ENCODE peak calls at places on chromosome X, in four cellular contexts. Y is stimulated activated CD4-positive, alpha-beta T cell treated with anti-CD3 and anti-CD28 coated beads, Interleukin-2, amount 100 ng/mL, for 4 hours; G is brain microvascular endothelial cell; T is activated T-cell treated with anti-CD3 and anti-CD28 coated beads for 48 hours. R is an unnamed sample.

GRCh38 chrX:1599791-1600405 is 8.5 kb downstream of the AKAP17A start:
- DNase-seq in Y (no peak), G (no peak), T (no peak), R (no peak)

GRCh38 chrX:120791013-120791643 is 84.5 kb downstream of the CT47B1 start:
- DNase-seq in Y (no peak), G (peak), T (no peak), R (no peak)

GRCh38 chrX:12977761-12978204 is 2.9 kb downstream of the TMSB4X start:
- DNase-seq in Y (no peak), G (no peak), T (no peak), R (no peak)

GRCh38 chrX:2521927-2522386 is 21.2 kb upstream of the DHRSX start:
- DNase-seq in Y (no peak), G (no peak), T (no peak), R (no peak)

GRCh38 chrX:48934581-48935331 is 15.9 kb upstream of the PIM2 start:
- DNase-seq in Y (no peak), G (no peak), T (no peak), R (no peak)

GRCh38 chrX:37824491-37825224 is 22.7 kb downstream of the DYNLT3 start:
- DNase-seq in Y (no peak), G (no peak), T (no peak), R (no peak)

GRCh38 chrX:73855546-73855945 is 292.5 kb downstream of the CHIC1 start:
- DNase-seq in Y (peak), G (peak), T (peak), R (peak)

GRCh38 chrX:111869639-111870034 is 6.3 kb upstream of the TRPC5OS start:
- DNase-seq in Y (no peak), G (peak), T (no peak), R (peak)

GRCh38 chrX:101803451-101803850 is 128.4 kb downstream of the ZMAT1 start:
- DNase-seq in Y (no peak), G (no peak), T (no peak), R (peak)

GRCh38 chrX:126550816-126551215 is 1.8 kb downstream of the DCAF12L1 start:
- DNase-seq in Y (no peak), G (no peak), T (no peak), R (no peak)

GRCh38 chrX:25941087-25941486 is 197.1 kb upstream of the MAGEB18 start:
- DNase-seq in Y (no peak), G (no peak), T (no peak), R (no peak)

GRCh38 chrX:130523460-130524394 is 121.9 kb downstream of the RBMX2 start:
- DNase-seq in Y (no peak), G (no peak), T (no peak), R (no peak)

GRCh38 chrX:6505960-6506359 is 29.0 kb downstream of the VCX3A start:
- DNase-seq in Y (no peak), G (no peak), T (no peak), R (no peak)

GRCh38 chrX:49977319-49978090 is 55.1 kb downstream of the CLCN5 start:
- DNase-seq in Y (no peak), G (no peak), T (no peak), R (no peak)

GRCh38 chrX:14489437-14489836 is 39.9 kb upstream of the GLRA2 start:
- DNase-seq in Y (no peak), G (no peak), T (no peak), R (no peak)

GRCh38 chrX:54452920-54453319 is 12.7 kb downstream of the TSR2 start:
- DNase-seq in Y (no peak), G (peak), T (no peak), R (peak)

GRCh38 chrX:105051364-105051763 is 169.1 kb downstream of the TEX13A start:
- DNase-seq in Y (no peak), G (no peak), T (no peak), R (no peak)

GRCh38 chrX:56759736-56760409 is 30.8 kb downstream of the NBDY start:
- DNase-seq in Y (no peak), G (no peak), T (no peak), R (no peak)

GRCh38 chrX:153336128-153336894 is 2.4 kb downstream of the ZNF275 start:
- DNase-seq in Y (no peak), G (no peak), T (no peak), R (no peak)